ENCODE peak calls at places on chromosomes 6 and 20, in five cellular contexts. M is heart left ventricle, E is brain microvascular endothelial cell, O is right lobe of liver, J is fibroblast of lung. F is an unnamed sample.

GRCh38 chr6:144266091-144266649 is 19.0 kb upstream of the UTRN start:
- DNase-seq in E (peak), O (no peak), J (peak), M (peak), F (no peak)

GRCh38 chr20:38034108-38034649 is 633 bp downstream of the RPRD1B start:
- DNase-seq in O (no peak), J (peak), E (no peak), M (no peak), F (no peak)

GRCh38 chr6:24497254-24497989 is 2.7 kb downstream of the ALDH5A1 start:
- DNase-seq in M (no peak), E (no peak), J (no peak), O (no peak), F (no peak)

GRCh38 chr6:21220271-21220987 is 373.1 kb upstream of the SOX4 start:
- DNase-seq in J (peak), E (no peak), O (no peak), M (no peak), F (no peak)

GRCh38 chr20:12916699-12917098 is 92.1 kb upstream of the SPTLC3 start:
- DNase-seq in O (peak), E (no peak), J (no peak), M (no peak), F (no peak)

GRCh38 chr6:166005846-166006592 is 161.6 kb downstream of the TBXT start:
- DNase-seq in M (peak), E (peak), O (no peak), J (peak), F (peak)

GRCh38 chr6:30824698-30825097 is 59.6 kb upstream of the DDR1 start:
- DNase-seq in J (no peak), M (no peak), O (no peak), E (no peak), F (no peak)

GRCh38 chr20:50425076-50425475 is 85.1 kb upstream of the PTPN1 start:
- DNase-seq in J (no peak), E (no peak), O (no peak), M (no peak), F (no peak)

GRCh38 chr20:63531686-63532448 is 5.3 kb downstream of the PTK6 start:
- DNase-seq in M (no peak), O (no peak), E (no peak), J (no peak), F (no peak)

GRCh38 chr6:49097116-49097515 is 365.9 kb downstream of the MMUT start:
- DNase-seq in E (no peak), O (no peak), M (no peak), J (no peak), F (no peak)

GRCh38 chr20:40488401-40488800 is 200.6 kb downstream of the MAFB start:
- DNase-seq in M (no peak), J (no peak), E (no peak), O (no peak), F (no peak)

GRCh38 chr20:37602634-37603033 is 75.0 kb upstream of the BLCAP start:
- DNase-seq in O (no peak), E (no peak), J (no peak), M (no peak), F (no peak)

GRCh38 chr6:156778615-156779205 is 1.5 kb downstream of the ARID1B start:
- DNase-seq in M (peak), E (peak), O (peak), J (peak), F (peak)

GRCh38 chr20:40979247-40979646 is 49.4 kb upstream of the TOP1 start:
- DNase-seq in M (no peak), J (no peak), O (no peak), E (no peak), F (no peak)

GRCh38 chr6:157445277-157445676 is 64.3 kb downstream of the ZDHHC14 start:
- DNase-seq in E (no peak), J (no peak), O (no peak), M (no peak), F (no peak)

GRCh38 chr6:42618686-42619085 is 54.9 kb downstream of the UBR2 start:
- DNase-seq in E (no peak), J (peak), O (no peak), M (no peak), F (no peak)

GRCh38 chr6:4560225-4561077 is 215.8 kb upstream of the CDYL start:
- DNase-seq in E (no peak), O (no peak), J (no peak), M (no peak), F (no peak)

GRCh38 chr20:44247131-44247571 is at the start of gene GDAP1L1:
- DNase-seq in E (no peak), O (no peak), M (peak), J (no peak), F (peak)

GRCh38 chr20:45957021-45957941 is 14.7 kb downstream of the ZNF335 start:
- DNase-seq in O (no peak), M (no peak), E (no peak), J (no peak), F (peak)

GRCh38 chr6:56890066-56890465 is 64.8 kb upstream of the BEND6 start:
- DNase-seq in M (no peak), E (no peak), O (no peak), J (no peak), F (no peak)

GRCh38 chr20:45407067-45407745 is 883 bp upstream of the DBNDD2 start:
- DNase-seq in M (peak), E (peak), O (peak), J (peak), F (peak)

GRCh38 chr6:150813993-150814359 is 51.5 kb upstream of the MTHFD1L start:
- DNase-seq in M (no peak), E (no peak), J (peak), O (no peak), F (no peak)

GRCh38 chr6:99333068-99333467 is 16.4 kb downstream of the FAXC start:
- DNase-seq in O (no peak), M (no peak), E (no peak), J (no peak), F (no peak)

GRCh38 chr6:131660195-131660594 is 23.1 kb downstream of the ENPP3 start:
- DNase-seq in E (peak), O (no peak), M (no peak), J (peak), F (no peak)

GRCh38 chr6:42979523-42980177 is 669 bp upstream of the PEX6 start:
- DNase-seq in O (no peak), J (peak), E (peak), M (no peak), F (no peak)

GRCh38 chr20:49775229-49775693 is 37.4 kb upstream of the SLC9A8 start:
- DNase-seq in M (peak), J (peak), O (peak), E (peak), F (peak)

GRCh38 chr6:11609324-11610071 is 71.9 kb downstream of the TMEM170B start:
- DNase-seq in E (peak), J (peak), M (peak), O (peak), F (no peak)

GRCh38 chr6:105753184-105754097 is 332.7 kb upstream of the PRDM1 start:
- DNase-seq in O (no peak), M (no peak), J (peak), E (no peak), F (no peak)

GRCh38 chr6:92810913-92811312 is 608.4 kb downstream of the EPHA7 start:
- DNase-seq in O (no peak), E (peak), M (no peak), J (peak), F (peak)

GRCh38 chr6:36927691-36928546 is 26.6 kb upstream of the PI16 start:
- DNase-seq in O (no peak), J (peak), M (peak), E (no peak), F (no peak)
- H3K27ac ChIP-seq in O (no peak), J (no peak), M (peak), E (peak), F (no peak)

GRCh38 chr6:148598690-148599089 is 148.1 kb upstream of the UST start:
- DNase-seq in M (no peak), O (no peak), E (no peak), J (no peak), F (no peak)
- H3K27ac ChIP-seq in M (peak), O (no peak), E (no peak), J (no peak), F (no peak)

GRCh38 chr6:33949877-33950831 is 146.4 kb upstream of the MLN start:
- DNase-seq in M (no peak), O (no peak), E (no peak), J (no peak), F (no peak)

GRCh38 chr6:33949111-33949510 is 145.3 kb upstream of the MLN start:
- DNase-seq in J (no peak), E (no peak), M (no peak), O (no peak), F (no peak)

GRCh38 chr6:33952016-33952415 is 148.2 kb upstream of the MLN start:
- DNase-seq in O (no peak), E (no peak), M (no peak), J (no peak), F (no peak)

GRCh38 chr6:33947916-33948594 is 144.3 kb upstream of the MLN start:
- DNase-seq in M (no peak), E (no peak), O (no peak), J (no peak), F (no peak)

DNA sequence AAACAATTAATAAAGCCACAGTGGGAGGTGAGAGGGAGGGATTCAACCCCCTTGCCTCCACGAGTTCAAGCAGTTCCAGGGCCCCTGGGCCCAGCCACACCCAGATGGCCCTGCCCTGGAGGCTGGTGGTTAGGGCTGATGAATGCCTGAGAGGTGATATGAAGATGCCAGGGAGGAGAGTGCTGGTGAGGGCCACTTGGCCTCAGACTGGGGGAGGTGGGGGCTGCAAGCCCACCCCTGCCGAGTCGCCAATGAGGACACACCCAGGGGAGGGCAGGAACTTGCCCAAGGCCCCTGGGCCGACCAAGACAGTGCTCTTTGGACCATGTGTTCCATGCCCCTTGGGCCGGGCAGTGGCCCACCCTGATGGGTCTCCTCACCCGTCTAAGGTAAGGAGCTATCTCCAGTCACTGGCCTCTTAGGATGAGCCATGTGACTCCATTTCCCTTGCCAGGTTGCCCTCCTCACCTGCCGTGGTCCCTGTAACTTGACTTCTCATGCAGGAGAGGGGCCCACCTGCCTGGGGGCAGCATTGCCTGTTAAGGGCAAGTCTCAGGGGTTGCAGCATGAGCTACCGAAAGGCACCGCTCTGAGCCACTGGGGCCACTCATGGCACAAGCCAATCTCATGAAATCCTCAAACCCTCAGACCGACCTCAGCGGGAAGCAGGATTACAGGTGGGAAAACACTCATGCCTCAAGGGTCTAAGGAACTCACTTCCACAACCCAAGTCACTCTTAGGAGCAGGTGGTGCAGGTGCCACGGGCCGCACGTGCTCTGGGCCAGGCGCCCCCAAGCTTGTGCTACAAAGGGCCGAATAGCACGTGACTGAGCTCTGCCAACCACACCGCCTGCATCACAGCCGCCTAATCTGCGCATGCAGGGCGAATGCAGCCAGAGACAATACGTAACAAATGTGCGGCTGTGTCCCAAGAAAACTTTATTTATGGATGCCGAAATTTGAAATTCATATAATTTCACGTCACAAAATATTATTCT is 147.4 kb upstream of the MLN start:
- DNase-seq in M (no peak), E (no peak), O (no peak), J (no peak), F (no peak)
- H3K27ac ChIP-seq in M (no peak), E (no peak), O (no peak), J (no peak), F (no peak)

GRCh38 chr6:107061125-107062020 is 33.4 kb downstream of the MTRES1 start:
- DNase-seq in J (no peak), O (no peak), E (no peak), M (no peak), F (no peak)
- H3K27ac ChIP-seq in J (no peak), O (no peak), E (no peak), M (no peak), F (no peak)

GRCh38 chr6:44377971-44378370 is 9.5 kb upstream of the CDC5L start:
- DNase-seq in M (no peak), O (no peak), E (no peak), J (no peak), F (no peak)
- H3K27ac ChIP-seq in M (no peak), O (no peak), E (no peak), J (no peak), F (no peak)

GRCh38 chr6:75505426-75505825 is 11.8 kb upstream of the FILIP1 start:
- DNase-seq in O (no peak), M (no peak), J (no peak), E (no peak), F (no peak)
- H3K27ac ChIP-seq in O (no peak), M (no peak), J (no peak), E (no peak), F (no peak)

DNA sequence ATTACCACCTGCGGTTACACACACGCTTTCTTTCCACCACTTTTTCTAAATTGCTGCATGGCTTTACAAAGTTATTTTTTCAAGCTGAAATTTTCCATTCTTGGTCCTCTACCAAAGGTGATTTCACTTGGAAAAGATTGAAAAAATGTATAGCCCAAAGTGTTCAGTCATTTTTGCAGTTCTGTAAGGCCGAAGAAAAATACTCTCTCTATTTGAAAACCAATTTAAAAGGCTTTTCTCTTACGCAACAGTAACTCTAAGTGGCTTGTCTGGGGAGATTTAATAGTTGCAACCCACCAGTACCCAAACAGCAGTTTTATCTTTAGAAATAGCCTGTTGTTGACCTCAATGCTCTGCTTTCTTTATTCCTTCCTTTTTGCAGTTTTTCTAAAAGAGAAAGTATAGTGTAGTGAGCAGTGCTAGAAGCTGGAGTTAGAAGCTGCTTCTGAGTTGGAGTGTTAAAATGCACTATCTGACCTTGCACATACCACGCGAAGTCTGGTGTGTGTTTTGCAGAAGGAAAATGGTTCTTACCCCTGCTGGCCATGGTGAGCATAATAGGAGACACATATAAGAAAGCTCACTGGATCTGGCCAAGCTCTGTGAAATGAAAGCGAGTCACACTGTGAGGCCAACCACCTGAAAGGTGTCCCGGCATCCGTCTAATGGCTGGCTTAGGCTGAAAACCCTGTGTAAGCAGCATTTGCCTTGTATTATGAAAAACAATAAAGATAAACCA is 271.6 kb upstream of the PRND start:
- DNase-seq in O (no peak), E (peak), M (no peak), J (peak), F (peak)
- H3K27ac ChIP-seq in O (no peak), E (no peak), M (no peak), J (no peak), F (no peak)

GRCh38 chr20:35720165-35721123 is 21.2 kb downstream of the ROMO1 start:
- DNase-seq in M (no peak), O (no peak), E (no peak), J (no peak), F (no peak)
- H3K27ac ChIP-seq in M (no peak), O (no peak), E (no peak), J (no peak), F (peak)

F was measured in WERI-Rb-1.